ENCODE peak calls at places on chromosomes 13 and 19, in four cellular contexts. G, Y, A and K are unnamed samples.

GRCh38 chr13:75405976-75406703 is 75.8 kb downstream of the TBC1D4 start:
- DNase-seq in G (no peak), Y (no peak), A (no peak), K (no peak)

GRCh38 chr13:48493076-48493765 is 39.7 kb downstream of the RCBTB2 start:
- DNase-seq in G (no peak), Y (no peak), A (no peak), K (no peak)

GRCh38 chr13:51879133-51879532 is 17.4 kb downstream of the CCDC70 start:
- DNase-seq in G (no peak), Y (no peak), A (no peak), K (no peak)

GRCh38 chr19:3248728-3249315 is 24.4 kb downstream of the CELF5 start:
- DNase-seq in G (no peak), Y (no peak), A (no peak), K (no peak)

GRCh38 chr19:34838753-34839431 is 65.9 kb upstream of the ZNF599 start:
- DNase-seq in G (no peak), Y (no peak), A (peak; percentile 43), K (no peak)

GRCh38 chr13:95180513-95181245 is 120.6 kb downstream of the ABCC4 start:
- DNase-seq in G (no peak), Y (no peak), A (no peak), K (no peak)

GRCh38 chr19:34837262-34837661 is 64.2 kb upstream of the ZNF599 start:
- DNase-seq in G (no peak), Y (no peak), A (no peak), K (no peak)

GRCh38 chr19:38221919-38222828 is 1.8 kb downstream of the DPF1 start:
- DNase-seq in G (no peak), Y (no peak), A (no peak), K (no peak)

GRCh38 chr19:13024126-13024957 is 29.1 kb downstream of the NFIX start:
- DNase-seq in G (no peak), Y (no peak), A (no peak), K (peak; percentile 41)

GRCh38 chr13:112664501-112665203 is 25.2 kb upstream of the ATP11A start:
- DNase-seq in G (no peak), Y (no peak), A (no peak), K (no peak)

GRCh38 chr19:35079826-35080225 is 35.8 kb upstream of the FXYD3 start:
- DNase-seq in G (no peak), Y (no peak), A (no peak), K (no peak)

GRCh38 chr19:42148270-42148669 is 16.0 kb upstream of the POU2F2 start:
- DNase-seq in G (no peak), Y (no peak), A (no peak), K (no peak)

GRCh38 chr13:71218960-71219359 is 648.0 kb downstream of the DACH1 start:
- DNase-seq in G (no peak), Y (no peak), A (no peak), K (no peak)

GRCh38 chr19:10193666-10194499 is 870 bp downstream of the DNMT1 start:
- DNase-seq in G (no peak), Y (peak; percentile 6), A (no peak), K (peak; percentile 57)

GRCh38 chr19:37519890-37520289 is 13.2 kb downstream of the ZNF793 start:
- DNase-seq in G (no peak), Y (no peak), A (no peak), K (peak; percentile 13)

GRCh38 chr13:45847554-45848224 is 3.9 kb downstream of the SIAH3 start:
- DNase-seq in G (no peak), Y (no peak), A (no peak), K (no peak)

GRCh38 chr13:81986308-81986707 is 1645.4 kb upstream of the SPRY2 start:
- DNase-seq in G (no peak), Y (no peak), A (no peak), K (no peak)

GRCh38 chr13:113776231-113777125 is 17.5 kb downstream of the TMEM255B start:
- DNase-seq in G (no peak), Y (no peak), A (no peak), K (no peak)

GRCh38 chr13:23794267-23795161 is 94.7 kb downstream of the MIPEP start:
- DNase-seq in G (no peak), Y (no peak), A (no peak), K (peak; percentile 28)

GRCh38 chr13:43573361-43573740 is 213.4 kb downstream of the ENOX1 start:
- DNase-seq in G (no peak), Y (no peak), A (no peak), K (no peak)

GRCh38 chr13:93169980-93170379 is 56.6 kb upstream of the GPC6 start:
- DNase-seq in G (no peak), Y (no peak), A (no peak), K (peak; percentile 0)

GRCh38 chr13:40113644-40114304 is 458.3 kb downstream of the COG6 start:
- DNase-seq in G (no peak), Y (no peak), A (no peak), K (no peak)

GRCh38 chr13:112814905-112815585 is 125.2 kb downstream of the ATP11A start:
- DNase-seq in G (no peak), Y (no peak), A (no peak), K (peak; percentile 66)

GRCh38 chr19:42271045-42271419 is 2.0 kb downstream of the CIC start:
- DNase-seq in G (no peak), Y (no peak), A (no peak), K (no peak)

GRCh38 chr13:23375007-23375971 is 58.2 kb downstream of the SACS start:
- DNase-seq in G (peak; percentile 88), Y (peak; percentile 94), A (peak; percentile 98), K (peak; percentile 94)

GRCh38 chr13:113560645-113561416 is 23.7 kb upstream of the TFDP1 start:
- DNase-seq in G (no peak), Y (no peak), A (no peak), K (no peak)

GRCh38 chr13:40271931-40272775 is 394.3 kb downstream of the FOXO1 start:
- DNase-seq in G (no peak), Y (no peak), A (no peak), K (peak; percentile 3)

GRCh38 chr13:98384739-98385138 is 192.2 kb downstream of the STK24 start:
- DNase-seq in G (no peak), Y (no peak), A (no peak), K (peak; percentile 40)

GRCh38 chr19:46392837-46393236 is 20.5 kb downstream of the CCDC8 start:
- DNase-seq in G (no peak), Y (no peak), A (no peak), K (no peak)

GRCh38 chr13:102277286-102277685 is 124.6 kb downstream of the FGF14 start:
- DNase-seq in G (no peak), Y (no peak), A (no peak), K (no peak)

GRCh38 chr13:33937373-33938087 is 119.6 kb downstream of the RFC3 start:
- DNase-seq in G (no peak), Y (no peak), A (no peak), K (no peak)

GRCh38 chr13:48123827-48124226 is 28.9 kb upstream of the MED4 start:
- DNase-seq in G (no peak), Y (no peak), A (no peak), K (no peak)

GRCh38 chr19:47195462-47195861 is 35.5 kb downstream of the BBC3 start:
- DNase-seq in G (no peak), Y (no peak), A (no peak), K (no peak)

GRCh38 chr13:113953561-113953960 is 20.3 kb downstream of the C13orf46 start:
- DNase-seq in G (no peak), Y (no peak), A (no peak), K (no peak)

GRCh38 chr13:97325738-97326137 is 103.6 kb downstream of the MBNL2 start:
- DNase-seq in G (no peak), Y (no peak), A (no peak), K (no peak)

GRCh38 chr13:79533781-79534400 is 52.9 kb downstream of the NDFIP2 start:
- DNase-seq in G (no peak), Y (no peak), A (no peak), K (peak; percentile 15)